ENCODE peak calls at places on chromosomes 4 and X, in eight cellular contexts. One of them, this sample, is unnamed. For H3K9me3, the result is how much of the 10 kb centered on the place peaks cover.

GRCh38 chrX:148593987-148594386 is 93.6 kb downstream of the AFF2 start:
- DNase-seq in kidney: no peak
- DNase-seq in H1: no peak
- DNase-seq in lung: no peak
- DNase-seq in IMR-90: no peak
- DNase-seq in CD4-positive, CD25-positive, alpha-beta regulatory T cell: no peak
- DNase-seq in tibial nerve: no peak
- DNase-seq in heart left ventricle: no peak
- DNase-seq in this sample: no peak

GRCh38 chr4:128844931-128845330 is 35.4 kb downstream of the JADE1 start:
- DNase-seq in kidney: peak
- DNase-seq in H1: no peak
- DNase-seq in lung: no peak
- DNase-seq in IMR-90: no peak
- DNase-seq in CD4-positive, CD25-positive, alpha-beta regulatory T cell: no peak
- DNase-seq in tibial nerve: peak
- DNase-seq in heart left ventricle: peak
- DNase-seq in this sample: no peak

GRCh38 chrX:132271330-132271729 is 52.1 kb upstream of the RAP2C start:
- DNase-seq in kidney: no peak
- DNase-seq in H1: no peak
- DNase-seq in lung: no peak
- DNase-seq in IMR-90: no peak
- DNase-seq in CD4-positive, CD25-positive, alpha-beta regulatory T cell: no peak
- DNase-seq in tibial nerve: peak
- DNase-seq in heart left ventricle: no peak
- DNase-seq in this sample: no peak

GRCh38 chr4:165971446-165971845 is 98.4 kb downstream of the TLL1 start:
- DNase-seq in kidney: no peak
- DNase-seq in H1: no peak
- DNase-seq in lung: no peak
- DNase-seq in IMR-90: no peak
- DNase-seq in CD4-positive, CD25-positive, alpha-beta regulatory T cell: no peak
- DNase-seq in tibial nerve: no peak
- DNase-seq in heart left ventricle: no peak
- DNase-seq in this sample: no peak

GRCh38 chr4:158255727-158256324 is 45.5 kb downstream of the TMEM144 start:
- DNase-seq in kidney: no peak
- DNase-seq in H1: no peak
- DNase-seq in lung: no peak
- DNase-seq in IMR-90: peak
- DNase-seq in CD4-positive, CD25-positive, alpha-beta regulatory T cell: no peak
- DNase-seq in tibial nerve: peak
- DNase-seq in heart left ventricle: no peak
- DNase-seq in this sample: no peak

GRCh38 chr4:159540501-159540900 is 437.6 kb downstream of the RAPGEF2 start:
- DNase-seq in kidney: no peak
- DNase-seq in H1: peak
- DNase-seq in lung: no peak
- DNase-seq in IMR-90: no peak
- DNase-seq in CD4-positive, CD25-positive, alpha-beta regulatory T cell: no peak
- DNase-seq in tibial nerve: no peak
- DNase-seq in heart left ventricle: no peak
- DNase-seq in this sample: no peak

GRCh38 chr4:108010167-108010566 is 20.5 kb downstream of the HADH start:
- DNase-seq in kidney: no peak
- DNase-seq in H1: no peak
- DNase-seq in lung: no peak
- DNase-seq in IMR-90: peak
- DNase-seq in CD4-positive, CD25-positive, alpha-beta regulatory T cell: no peak
- DNase-seq in tibial nerve: no peak
- DNase-seq in heart left ventricle: no peak
- DNase-seq in this sample: no peak

GRCh38 chr4:15470149-15470520 is 453 bp downstream of the CC2D2A start:
- DNase-seq in kidney: no peak
- DNase-seq in H1: no peak
- DNase-seq in lung: no peak
- DNase-seq in IMR-90: peak
- DNase-seq in CD4-positive, CD25-positive, alpha-beta regulatory T cell: no peak
- DNase-seq in tibial nerve: no peak
- DNase-seq in heart left ventricle: no peak
- DNase-seq in this sample: no peak

GRCh38 chr4:155688211-155688610 is 21.6 kb downstream of the GUCY1A1 start:
- DNase-seq in kidney: no peak
- DNase-seq in H1: no peak
- DNase-seq in lung: no peak
- DNase-seq in IMR-90: no peak
- DNase-seq in CD4-positive, CD25-positive, alpha-beta regulatory T cell: no peak
- DNase-seq in tibial nerve: no peak
- DNase-seq in heart left ventricle: no peak
- DNase-seq in this sample: no peak

GRCh38 chr4:60485279-60485678 is 714.8 kb upstream of the ADGRL3 start:
- DNase-seq in kidney: no peak
- DNase-seq in H1: no peak
- DNase-seq in lung: no peak
- DNase-seq in IMR-90: peak
- DNase-seq in CD4-positive, CD25-positive, alpha-beta regulatory T cell: no peak
- DNase-seq in tibial nerve: no peak
- DNase-seq in heart left ventricle: no peak
- DNase-seq in this sample: no peak

GRCh38 chr4:150950657-150951056 is 64.4 kb downstream of the LRBA start:
- DNase-seq in kidney: no peak
- DNase-seq in H1: no peak
- DNase-seq in lung: no peak
- DNase-seq in IMR-90: no peak
- DNase-seq in CD4-positive, CD25-positive, alpha-beta regulatory T cell: no peak
- DNase-seq in tibial nerve: no peak
- DNase-seq in heart left ventricle: no peak
- DNase-seq in this sample: no peak

GRCh38 chr4:121736735-121737351 is 28.1 kb downstream of the SMIM43 start:
- DNase-seq in kidney: no peak
- DNase-seq in H1: peak
- DNase-seq in lung: peak
- DNase-seq in IMR-90: peak
- DNase-seq in CD4-positive, CD25-positive, alpha-beta regulatory T cell: peak
- DNase-seq in tibial nerve: peak
- DNase-seq in heart left ventricle: no peak
- DNase-seq in this sample: no peak

GRCh38 chr4:2372488-2373030 is 45.9 kb downstream of the ZFYVE28 start:
- DNase-seq in kidney: peak
- DNase-seq in H1: no peak
- DNase-seq in lung: no peak
- DNase-seq in IMR-90: no peak
- DNase-seq in CD4-positive, CD25-positive, alpha-beta regulatory T cell: no peak
- DNase-seq in tibial nerve: no peak
- DNase-seq in heart left ventricle: no peak
- DNase-seq in this sample: no peak
- H3K9me3 ChIP-seq in kidney: under half
- H3K9me3 ChIP-seq in H1: under half
- H3K9me3 ChIP-seq in lung: under half
- H3K9me3 ChIP-seq in IMR-90: under half
- H3K9me3 ChIP-seq in CD4-positive, CD25-positive, alpha-beta regulatory T cell: under half
- H3K9me3 ChIP-seq in tibial nerve: under half
- H3K9me3 ChIP-seq in heart left ventricle: under half
- H3K9me3 ChIP-seq in this sample: under half

GRCh38 chrX:152155766-152156310 is 17.5 kb upstream of the MAGEA10 start:
- DNase-seq in kidney: no peak
- DNase-seq in H1: no peak
- DNase-seq in lung: no peak
- DNase-seq in IMR-90: no peak
- DNase-seq in CD4-positive, CD25-positive, alpha-beta regulatory T cell: no peak
- DNase-seq in tibial nerve: no peak
- DNase-seq in heart left ventricle: no peak
- DNase-seq in this sample: no peak
- H3K9me3 ChIP-seq in kidney: under half
- H3K9me3 ChIP-seq in H1: under half
- H3K9me3 ChIP-seq in lung: under half
- H3K9me3 ChIP-seq in IMR-90: under half
- H3K9me3 ChIP-seq in CD4-positive, CD25-positive, alpha-beta regulatory T cell: under half
- H3K9me3 ChIP-seq in tibial nerve: under half
- H3K9me3 ChIP-seq in heart left ventricle: under half
- H3K9me3 ChIP-seq in this sample: under half

GRCh38 chr4:33941854-33942253 is 2302.5 kb downstream of the ARAP2 start:
- DNase-seq in kidney: no peak
- DNase-seq in H1: no peak
- DNase-seq in lung: no peak
- DNase-seq in IMR-90: no peak
- DNase-seq in CD4-positive, CD25-positive, alpha-beta regulatory T cell: no peak
- DNase-seq in tibial nerve: no peak
- DNase-seq in heart left ventricle: no peak
- DNase-seq in this sample: no peak
- H3K9me3 ChIP-seq in kidney: under half
- H3K9me3 ChIP-seq in H1: under half
- H3K9me3 ChIP-seq in lung: under half
- H3K9me3 ChIP-seq in IMR-90: under half
- H3K9me3 ChIP-seq in CD4-positive, CD25-positive, alpha-beta regulatory T cell: under half
- H3K9me3 ChIP-seq in tibial nerve: under half
- H3K9me3 ChIP-seq in heart left ventricle: under half
- H3K9me3 ChIP-seq in this sample: under half

GRCh38 chrX:39302838-39303237 is 501.6 kb downstream of the MID1IP1 start:
- DNase-seq in kidney: no peak
- DNase-seq in H1: no peak
- DNase-seq in lung: no peak
- DNase-seq in IMR-90: no peak
- DNase-seq in CD4-positive, CD25-positive, alpha-beta regulatory T cell: no peak
- DNase-seq in tibial nerve: no peak
- DNase-seq in heart left ventricle: no peak
- DNase-seq in this sample: no peak

GRCh38 chrX:39307488-39307887 is 506.2 kb downstream of the MID1IP1 start:
- DNase-seq in kidney: no peak
- DNase-seq in H1: no peak
- DNase-seq in lung: no peak
- DNase-seq in IMR-90: no peak
- DNase-seq in CD4-positive, CD25-positive, alpha-beta regulatory T cell: no peak
- DNase-seq in tibial nerve: no peak
- DNase-seq in heart left ventricle: no peak
- DNase-seq in this sample: no peak

GRCh38 chrX:39301041-39301440 is 499.8 kb downstream of the MID1IP1 start:
- DNase-seq in kidney: no peak
- DNase-seq in H1: no peak
- DNase-seq in lung: no peak
- DNase-seq in IMR-90: no peak
- DNase-seq in CD4-positive, CD25-positive, alpha-beta regulatory T cell: no peak
- DNase-seq in tibial nerve: no peak
- DNase-seq in heart left ventricle: no peak
- DNase-seq in this sample: no peak

GRCh38 chrX:39308126-39308525 is 506.9 kb downstream of the MID1IP1 start:
- DNase-seq in kidney: no peak
- DNase-seq in H1: no peak
- DNase-seq in lung: no peak
- DNase-seq in IMR-90: no peak
- DNase-seq in CD4-positive, CD25-positive, alpha-beta regulatory T cell: no peak
- DNase-seq in tibial nerve: no peak
- DNase-seq in heart left ventricle: no peak
- DNase-seq in this sample: no peak

GRCh38 chrX:39304746-39305145 is 503.5 kb downstream of the MID1IP1 start:
- DNase-seq in kidney: no peak
- DNase-seq in H1: no peak
- DNase-seq in lung: no peak
- DNase-seq in IMR-90: no peak
- DNase-seq in CD4-positive, CD25-positive, alpha-beta regulatory T cell: no peak
- DNase-seq in tibial nerve: no peak
- DNase-seq in heart left ventricle: no peak
- DNase-seq in this sample: no peak
- H3K9me3 ChIP-seq in kidney: under half
- H3K9me3 ChIP-seq in H1: under half
- H3K9me3 ChIP-seq in lung: under half
- H3K9me3 ChIP-seq in IMR-90: under half
- H3K9me3 ChIP-seq in CD4-positive, CD25-positive, alpha-beta regulatory T cell: under half
- H3K9me3 ChIP-seq in tibial nerve: under half
- H3K9me3 ChIP-seq in heart left ventricle: under half
- H3K9me3 ChIP-seq in this sample: under half

GRCh38 chr4:168771251-168771650 is 238.8 kb downstream of the CBR4 start:
- DNase-seq in kidney: no peak
- DNase-seq in H1: no peak
- DNase-seq in lung: no peak
- DNase-seq in IMR-90: no peak
- DNase-seq in CD4-positive, CD25-positive, alpha-beta regulatory T cell: no peak
- DNase-seq in tibial nerve: no peak
- DNase-seq in heart left ventricle: no peak
- DNase-seq in this sample: no peak

GRCh38 chr4:168769416-168769815 is 240.6 kb downstream of the CBR4 start:
- DNase-seq in kidney: no peak
- DNase-seq in H1: no peak
- DNase-seq in lung: no peak
- DNase-seq in IMR-90: peak
- DNase-seq in CD4-positive, CD25-positive, alpha-beta regulatory T cell: no peak
- DNase-seq in tibial nerve: no peak
- DNase-seq in heart left ventricle: no peak
- DNase-seq in this sample: no peak

GRCh38 chr4:168773388-168774195 is 236.5 kb downstream of the CBR4 start:
- DNase-seq in kidney: no peak
- DNase-seq in H1: no peak
- DNase-seq in lung: no peak
- DNase-seq in IMR-90: no peak
- DNase-seq in CD4-positive, CD25-positive, alpha-beta regulatory T cell: no peak
- DNase-seq in tibial nerve: no peak
- DNase-seq in heart left ventricle: peak
- DNase-seq in this sample: no peak

GRCh38 chr4:168766537-168767316 is 243.3 kb downstream of the CBR4 start:
- DNase-seq in kidney: no peak
- DNase-seq in H1: no peak
- DNase-seq in lung: no peak
- DNase-seq in IMR-90: peak
- DNase-seq in CD4-positive, CD25-positive, alpha-beta regulatory T cell: no peak
- DNase-seq in tibial nerve: no peak
- DNase-seq in heart left ventricle: no peak
- DNase-seq in this sample: no peak

DNA sequence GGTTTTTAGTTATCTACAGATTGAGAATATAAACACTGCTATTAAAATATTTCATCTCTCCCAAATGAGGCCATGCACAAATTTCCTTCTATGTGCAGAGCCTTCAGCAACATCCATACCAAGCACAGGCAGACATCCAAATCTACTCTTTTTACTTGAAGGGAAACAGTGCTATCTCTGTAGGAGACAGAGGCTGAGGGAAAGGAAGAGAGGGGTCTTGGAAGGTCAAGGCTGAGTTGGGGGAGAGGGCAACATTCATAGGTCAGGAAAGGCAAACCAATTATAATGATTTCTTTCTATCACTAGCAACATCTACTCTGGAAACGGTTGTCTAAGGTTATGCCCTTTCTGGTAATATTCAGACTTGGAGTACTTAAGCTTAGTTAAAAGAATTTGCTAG is 240.2 kb downstream of the CBR4 start:
- DNase-seq in kidney: no peak
- DNase-seq in H1: no peak
- DNase-seq in lung: no peak
- DNase-seq in IMR-90: no peak
- DNase-seq in CD4-positive, CD25-positive, alpha-beta regulatory T cell: no peak
- DNase-seq in tibial nerve: no peak
- DNase-seq in heart left ventricle: no peak
- DNase-seq in this sample: no peak
- H3K9me3 ChIP-seq in kidney: under half
- H3K9me3 ChIP-seq in H1: under half
- H3K9me3 ChIP-seq in lung: under half
- H3K9me3 ChIP-seq in IMR-90: under half
- H3K9me3 ChIP-seq in CD4-positive, CD25-positive, alpha-beta regulatory T cell: under half
- H3K9me3 ChIP-seq in tibial nerve: under half
- H3K9me3 ChIP-seq in heart left ventricle: under half
- H3K9me3 ChIP-seq in this sample: under half

GRCh38 chrX:67893931-67894330 is 350.1 kb downstream of the AR start:
- DNase-seq in kidney: no peak
- DNase-seq in H1: no peak
- DNase-seq in lung: no peak
- DNase-seq in IMR-90: peak
- DNase-seq in CD4-positive, CD25-positive, alpha-beta regulatory T cell: no peak
- DNase-seq in tibial nerve: no peak
- DNase-seq in heart left ventricle: no peak
- DNase-seq in this sample: no peak

GRCh38 chrX:67892391-67892790 is 348.6 kb downstream of the AR start:
- DNase-seq in kidney: no peak
- DNase-seq in H1: no peak
- DNase-seq in lung: no peak
- DNase-seq in IMR-90: no peak
- DNase-seq in CD4-positive, CD25-positive, alpha-beta regulatory T cell: no peak
- DNase-seq in tibial nerve: no peak
- DNase-seq in heart left ventricle: no peak
- DNase-seq in this sample: no peak
- H3K9me3 ChIP-seq in kidney: under half
- H3K9me3 ChIP-seq in H1: under half
- H3K9me3 ChIP-seq in lung: under half
- H3K9me3 ChIP-seq in IMR-90: under half
- H3K9me3 ChIP-seq in CD4-positive, CD25-positive, alpha-beta regulatory T cell: under half
- H3K9me3 ChIP-seq in tibial nerve: under half
- H3K9me3 ChIP-seq in heart left ventricle: under half
- H3K9me3 ChIP-seq in this sample: under half